ENCODE peak calls at places on chromosomes 7 and 10, in four cellular contexts. E is WTC11, B is H1, I is K562. U is an unnamed sample.

GRCh38 chr10:29688230-29688634 is 53.5 kb upstream of the SVIL start:
- DNase-seq in E (peak; percentile 52), B (peak; percentile 62), I (no peak), U (peak; percentile 47)

GRCh38 chr10:44186150-44186549 is 198.7 kb downstream of the CXCL12 start:
- DNase-seq in E (no peak), B (no peak), I (no peak), U (no peak)

GRCh38 chr7:79741684-79742083 is 288.2 kb upstream of the MAGI2 start:
- DNase-seq in E (no peak), B (no peak), I (no peak), U (no peak)

GRCh38 chr7:21850531-21851285 is 95.0 kb downstream of the CDCA7L start:
- DNase-seq in E (no peak), B (no peak), I (no peak), U (no peak)

GRCh38 chr10:96417432-96417831 is 58.6 kb upstream of the OPALIN start:
- DNase-seq in E (no peak), B (peak; percentile 46), I (no peak), U (no peak)

GRCh38 chr7:2980406-2981102 is 63.1 kb downstream of the CARD11 start:
- DNase-seq in E (no peak), B (no peak), I (no peak), U (no peak)

GRCh38 chr7:100983451-100984187 is 14.3 kb downstream of the MUC12 start:
- DNase-seq in E (no peak), B (no peak), I (no peak), U (no peak)

GRCh38 chr7:155867734-155868400 is 55.6 kb upstream of the SHH start:
- DNase-seq in E (no peak), B (no peak), I (no peak), U (no peak)

GRCh38 chr7:132030161-132030568 is 473.7 kb upstream of the PODXL start:
- DNase-seq in E (no peak), B (no peak), I (no peak), U (peak; percentile 42)

GRCh38 chr7:76048668-76048988 is 722 bp downstream of the MDH2 start:
- DNase-seq in E (peak; percentile 34), B (peak; percentile 50), I (peak; percentile 73), U (peak; percentile 57)

GRCh38 chr7:122684504-122684903 is 14.4 kb downstream of the RNF133 start:
- DNase-seq in E (no peak), B (no peak), I (no peak), U (no peak)

GRCh38 chr10:29637537-29637936 is 2.8 kb upstream of the SVIL start:
- DNase-seq in E (no peak), B (no peak), I (no peak), U (no peak)

GRCh38 chr7:33108591-33108930 is 643 bp downstream of the RP9 start:
- DNase-seq in E (no peak), B (no peak), I (peak; percentile 55), U (peak; percentile 42)

GRCh38 chr10:130631139-130631864 is 495.1 kb downstream of the GLRX3 start:
- DNase-seq in E (no peak), B (no peak), I (peak; percentile 8), U (no peak)

GRCh38 chr10:103983367-103983911 is 16.5 kb downstream of the SLK start:
- DNase-seq in E (no peak), B (no peak), I (no peak), U (no peak)

GRCh38 chr7:118153551-118154177 is 30.3 kb upstream of the LSM8 start:
- DNase-seq in E (no peak), B (no peak), I (peak; percentile 68), U (peak; percentile 14)

GRCh38 chr10:51706225-51706624 is 6.8 kb upstream of the CSTF2T start:
- DNase-seq in E (no peak), B (no peak), I (no peak), U (no peak)

GRCh38 chr10:112565434-112566053 is 118.5 kb downstream of the VTI1A start:
- DNase-seq in E (peak; percentile 28), B (peak; percentile 62), I (peak; percentile 60), U (peak; percentile 60)

GRCh38 chr10:111137012-111137411 is 60.2 kb downstream of the ADRA2A start:
- DNase-seq in E (peak; percentile 46), B (no peak), I (no peak), U (no peak)

GRCh38 chr7:30751696-30752273 is at the start of gene INMT:
- DNase-seq in E (no peak), B (no peak), I (no peak), U (no peak)

GRCh38 chr7:97421307-97421905 is 303.9 kb downstream of the SDHAF3 start:
- DNase-seq in E (no peak), B (no peak), I (no peak), U (no peak)

GRCh38 chr10:8262317-8262716 is 207.8 kb downstream of the GATA3 start:
- DNase-seq in E (no peak), B (no peak), I (no peak), U (no peak)

GRCh38 chr7:28507538-28508282 is 95.4 kb downstream of the CREB5 start:
- DNase-seq in E (no peak), B (no peak), I (no peak), U (no peak)

GRCh38 chr7:44678468-44679179 is 70.0 kb upstream of the ZMIZ2 start:
- DNase-seq in E (no peak), B (no peak), I (no peak), U (no peak)

GRCh38 chr10:11208908-11209809 is 191.5 kb downstream of the CELF2 start:
- DNase-seq in E (no peak), B (no peak), I (no peak), U (no peak)

GRCh38 chr10:95837783-95838182 is 70.0 kb upstream of the CC2D2B start:
- DNase-seq in E (no peak), B (no peak), I (no peak), U (no peak)

GRCh38 chr10:123507298-123507697 is 158.9 kb upstream of the GPR26 start:
- DNase-seq in E (no peak), B (no peak), I (no peak), U (no peak)

GRCh38 chr7:74599251-74599650 is 58.3 kb upstream of the GTF2I start:
- DNase-seq in E (no peak), B (no peak), I (no peak), U (no peak)

GRCh38 chr7:87797798-87798403 is 78.3 kb downstream of the SLC25A40 start:
- DNase-seq in E (no peak), B (no peak), I (peak; percentile 52), U (peak; percentile 47)

GRCh38 chr10:71832967-71833366 is 18.1 kb downstream of the PSAP start:
- DNase-seq in E (no peak), B (no peak), I (no peak), U (no peak)

GRCh38 chr7:1062296-1063294 is 18.2 kb downstream of the GPR146 start:
- DNase-seq in E (no peak), B (no peak), I (no peak), U (no peak)

GRCh38 chr10:126639084-126639483 is 31.4 kb downstream of the C10orf90 start:
- DNase-seq in E (no peak), B (no peak), I (peak; percentile 27), U (no peak)
- TF ChIP-seq TEAD4 in E (no peak), B (no peak), I (no peak), U (no peak)

DNA sequence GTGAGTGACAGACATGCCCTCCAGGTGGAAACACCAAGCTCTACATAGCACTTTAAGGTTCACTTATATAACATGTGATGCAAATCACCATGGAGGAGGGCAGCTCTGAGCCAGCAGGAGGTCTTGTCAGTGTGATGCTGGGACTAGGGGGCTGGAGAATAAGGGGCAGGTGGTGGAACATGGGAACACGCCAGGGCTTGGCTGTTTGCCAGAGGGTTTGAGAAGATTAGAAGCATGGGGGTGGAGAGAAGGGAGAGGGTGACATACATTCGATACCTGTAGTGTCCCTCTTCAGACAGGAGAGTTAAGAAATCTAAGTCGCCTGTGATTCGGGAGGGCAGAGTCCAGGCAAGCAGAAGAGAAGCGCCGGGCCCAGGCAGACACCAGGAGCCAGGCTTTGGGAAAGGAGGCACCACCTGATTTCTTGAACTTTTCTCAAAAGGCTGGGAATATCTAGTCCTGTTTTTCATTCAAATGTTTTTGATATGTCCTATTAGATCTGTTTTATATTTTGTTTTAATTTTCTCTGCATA is 16.9 kb upstream of the LAMB4 start:
- DNase-seq in E (no peak), B (no peak), I (peak; percentile 30), U (no peak)
- TF ChIP-seq TEAD4 in E (no peak), B (no peak), I (no peak), U (no peak)

GRCh38 chr10:18144928-18145327 is 4.7 kb downstream of the CACNB2 start:
- DNase-seq in E (peak; percentile 23), B (no peak), I (no peak), U (peak; percentile 40)
- TF ChIP-seq TEAD4 in E (no peak), B (no peak), I (no peak), U (no peak)

GRCh38 chr7:152120776-152121175 is 95.3 kb downstream of the GALNT11 start:
- DNase-seq in E (no peak), B (no peak), I (no peak), U (no peak)

GRCh38 chr7:152117356-152117755 is 91.9 kb downstream of the GALNT11 start:
- DNase-seq in E (no peak), B (no peak), I (no peak), U (no peak)

GRCh38 chr7:152122540-152122939 is 97.1 kb downstream of the GALNT11 start:
- DNase-seq in E (no peak), B (no peak), I (no peak), U (no peak)

GRCh38 chr7:152121432-152121831 is 96.0 kb downstream of the GALNT11 start:
- DNase-seq in E (no peak), B (no peak), I (no peak), U (no peak)

GRCh38 chr7:152120210-152120609 is 94.7 kb downstream of the GALNT11 start:
- DNase-seq in E (no peak), B (no peak), I (no peak), U (no peak)
- TF ChIP-seq TEAD4 in E (no peak), B (no peak), I (no peak), U (no peak)

GRCh38 chr10:99435986-99436633 is 5.7 kb upstream of the GOT1 start:
- DNase-seq in E (no peak), B (no peak), I (peak; percentile 62), U (peak; percentile 36)
- TF ChIP-seq TEAD4 in E (no peak), B (no peak), I (no peak), U (no peak)

GRCh38 chr10:33542747-33543505 is 208.5 kb upstream of the NRP1 start:
- DNase-seq in E (no peak), B (no peak), I (no peak), U (no peak)
- TF ChIP-seq TEAD4 in E (no peak), B (no peak), I (no peak), U (no peak)

DNA sequence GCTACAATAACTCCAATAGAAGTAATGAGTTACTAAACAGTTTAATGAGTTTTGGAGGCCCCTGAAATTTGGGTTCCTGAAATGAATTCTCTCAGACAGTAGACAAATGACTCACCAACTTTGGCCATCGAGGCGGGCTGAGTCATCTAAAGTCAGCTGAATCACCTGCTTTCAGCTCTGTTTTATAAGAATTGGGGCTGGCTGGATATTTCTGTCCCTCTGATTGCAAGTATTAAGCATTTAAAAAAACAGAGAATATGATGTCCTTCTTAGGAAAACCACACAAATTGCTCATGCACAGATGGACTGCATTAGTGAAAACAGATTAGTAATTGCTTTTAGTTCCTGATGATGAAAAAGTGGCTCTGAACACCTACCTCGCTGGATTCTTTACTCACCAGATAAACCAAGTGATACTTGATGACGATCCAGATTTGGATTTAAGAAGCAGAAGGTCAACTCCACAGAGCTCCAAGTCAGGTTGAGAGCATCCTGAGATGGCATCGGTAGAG is 59.1 kb downstream of the ZNF365 start:
- DNase-seq in E (no peak), B (no peak), I (peak; percentile 23), U (no peak)
- TF ChIP-seq TEAD4 in E (no peak), B (no peak), I (no peak), U (peak; percentile 98)

U was measured in SK-N-SH.